ENCODE peak calls at places on chromosomes 13 and 19, in nine cellular contexts. One of them, this sample, is unnamed.

GRCh38 chr13:44063467-44063866 is 183.8 kb downstream of the LACC1 start:
- DNase-seq in psoas muscle: no peak
- DNase-seq in AG04450: no peak
- DNase-seq in gastrocnemius medialis: no peak
- DNase-seq in PC-3: no peak
- DNase-seq in stomach: no peak
- DNase-seq in AG10803: no peak
- DNase-seq in brain microvascular endothelial cell: no peak
- DNase-seq in ovary: no peak
- DNase-seq in this sample: no peak

GRCh38 chr19:47514151-47514868 is 553 bp downstream of the NAPA start:
- DNase-seq in brain microvascular endothelial cell: no peak
- DNase-seq in PC-3: no peak
- DNase-seq in AG10803: no peak
- DNase-seq in gastrocnemius medialis: no peak
- DNase-seq in stomach: peak; percentile 28
- DNase-seq in AG04450: no peak
- DNase-seq in psoas muscle: no peak
- DNase-seq in ovary: no peak
- DNase-seq in this sample: no peak

GRCh38 chr19:34274827-34275625 is 20.7 kb downstream of the GARRE1 start:
- DNase-seq in AG04450: peak; percentile 72
- DNase-seq in AG10803: peak; percentile 98
- DNase-seq in ovary: no peak
- DNase-seq in brain microvascular endothelial cell: peak; percentile 45
- DNase-seq in gastrocnemius medialis: no peak
- DNase-seq in stomach: no peak
- DNase-seq in PC-3: peak; percentile 46
- DNase-seq in psoas muscle: no peak
- DNase-seq in this sample: no peak

GRCh38 chr13:107866666-107867623 is 348.4 kb downstream of the LIG4 start:
- DNase-seq in ovary: peak; percentile 27
- DNase-seq in AG04450: no peak
- DNase-seq in brain microvascular endothelial cell: no peak
- DNase-seq in PC-3: peak; percentile 46
- DNase-seq in AG10803: peak; percentile 30
- DNase-seq in gastrocnemius medialis: no peak
- DNase-seq in psoas muscle: no peak
- DNase-seq in stomach: no peak
- DNase-seq in this sample: no peak

GRCh38 chr13:28116736-28117135 is 16.4 kb upstream of the FLT3 start:
- DNase-seq in ovary: no peak
- DNase-seq in gastrocnemius medialis: no peak
- DNase-seq in psoas muscle: no peak
- DNase-seq in AG10803: no peak
- DNase-seq in brain microvascular endothelial cell: no peak
- DNase-seq in PC-3: no peak
- DNase-seq in stomach: no peak
- DNase-seq in AG04450: no peak
- DNase-seq in this sample: no peak

GRCh38 chr13:84844473-84844872 is 954.7 kb downstream of the SLITRK6 start:
- DNase-seq in AG04450: no peak
- DNase-seq in gastrocnemius medialis: no peak
- DNase-seq in psoas muscle: no peak
- DNase-seq in AG10803: no peak
- DNase-seq in PC-3: peak; percentile 48
- DNase-seq in brain microvascular endothelial cell: no peak
- DNase-seq in stomach: no peak
- DNase-seq in ovary: no peak
- DNase-seq in this sample: no peak

GRCh38 chr13:106917024-106917491 is 349.1 kb upstream of the ARGLU1 start:
- DNase-seq in psoas muscle: peak; percentile 14
- DNase-seq in AG04450: no peak
- DNase-seq in brain microvascular endothelial cell: no peak
- DNase-seq in stomach: no peak
- DNase-seq in ovary: peak; percentile 14
- DNase-seq in gastrocnemius medialis: no peak
- DNase-seq in PC-3: no peak
- DNase-seq in AG10803: peak; percentile 5
- DNase-seq in this sample: no peak

GRCh38 chr13:87331178-87331577 is 340.0 kb upstream of the SLITRK5 start:
- DNase-seq in psoas muscle: no peak
- DNase-seq in gastrocnemius medialis: no peak
- DNase-seq in ovary: no peak
- DNase-seq in brain microvascular endothelial cell: no peak
- DNase-seq in AG04450: no peak
- DNase-seq in PC-3: no peak
- DNase-seq in stomach: no peak
- DNase-seq in AG10803: peak; percentile 0
- DNase-seq in this sample: peak; percentile 89

GRCh38 chr19:17243854-17244617 is 1.7 kb downstream of the NR2F6 start:
- DNase-seq in ovary: peak; percentile 59
- DNase-seq in brain microvascular endothelial cell: no peak
- DNase-seq in AG04450: no peak
- DNase-seq in stomach: peak; percentile 60
- DNase-seq in PC-3: peak; percentile 42
- DNase-seq in psoas muscle: peak; percentile 69
- DNase-seq in AG10803: peak; percentile 45
- DNase-seq in gastrocnemius medialis: no peak
- DNase-seq in this sample: no peak

GRCh38 chr13:22169473-22169872 is 498.6 kb downstream of the FGF9 start:
- DNase-seq in AG04450: no peak
- DNase-seq in brain microvascular endothelial cell: no peak
- DNase-seq in ovary: no peak
- DNase-seq in gastrocnemius medialis: no peak
- DNase-seq in stomach: no peak
- DNase-seq in AG10803: no peak
- DNase-seq in psoas muscle: no peak
- DNase-seq in PC-3: no peak
- DNase-seq in this sample: no peak

GRCh38 chr19:7923295-7924191 is 2.4 kb downstream of the CTXN1 start:
- DNase-seq in ovary: peak; percentile 60
- DNase-seq in psoas muscle: peak; percentile 23
- DNase-seq in PC-3: no peak
- DNase-seq in brain microvascular endothelial cell: no peak
- DNase-seq in gastrocnemius medialis: no peak
- DNase-seq in AG04450: no peak
- DNase-seq in stomach: no peak
- DNase-seq in AG10803: no peak
- DNase-seq in this sample: no peak

GRCh38 chr13:99617474-99618255 is 116.4 kb downstream of the TM9SF2 start:
- DNase-seq in PC-3: peak; percentile 46
- DNase-seq in brain microvascular endothelial cell: peak; percentile 27
- DNase-seq in psoas muscle: peak; percentile 23
- DNase-seq in AG10803: peak; percentile 54
- DNase-seq in stomach: no peak
- DNase-seq in gastrocnemius medialis: no peak
- DNase-seq in ovary: peak; percentile 43
- DNase-seq in AG04450: no peak
- DNase-seq in this sample: no peak

GRCh38 chr19:4140237-4140711 is 13.2 kb upstream of the CREB3L3 start:
- DNase-seq in stomach: no peak
- DNase-seq in brain microvascular endothelial cell: peak; percentile 38
- DNase-seq in ovary: no peak
- DNase-seq in PC-3: peak; percentile 64
- DNase-seq in psoas muscle: no peak
- DNase-seq in AG10803: peak; percentile 69
- DNase-seq in gastrocnemius medialis: no peak
- DNase-seq in AG04450: peak; percentile 44
- DNase-seq in this sample: no peak

GRCh38 chr13:92044351-92044750 is 645.9 kb downstream of the GPC5 start:
- DNase-seq in stomach: no peak
- DNase-seq in AG10803: no peak
- DNase-seq in AG04450: no peak
- DNase-seq in psoas muscle: no peak
- DNase-seq in gastrocnemius medialis: no peak
- DNase-seq in PC-3: no peak
- DNase-seq in ovary: no peak
- DNase-seq in brain microvascular endothelial cell: no peak
- DNase-seq in this sample: no peak

GRCh38 chr19:43782311-43782660 is 1.5 kb upstream of the KCNN4 start:
- DNase-seq in AG10803: no peak
- DNase-seq in AG04450: no peak
- DNase-seq in brain microvascular endothelial cell: no peak
- DNase-seq in psoas muscle: no peak
- DNase-seq in ovary: no peak
- DNase-seq in PC-3: no peak
- DNase-seq in stomach: no peak
- DNase-seq in gastrocnemius medialis: no peak
- DNase-seq in this sample: no peak
- H3K4me3 ChIP-seq in AG10803: no peak overlapping the region
- H3K4me3 ChIP-seq in AG04450: no peak overlapping the region
- H3K4me3 ChIP-seq in brain microvascular endothelial cell: no peak overlapping the region
- H3K4me3 ChIP-seq in psoas muscle: no peak overlapping the region
- H3K4me3 ChIP-seq in ovary: no peak overlapping the region
- H3K4me3 ChIP-seq in PC-3: no peak overlapping the region
- H3K4me3 ChIP-seq in stomach: peak overlapping the region; percentile 16
- H3K4me3 ChIP-seq in gastrocnemius medialis: no peak overlapping the region
- H3K4me3 ChIP-seq in this sample: no peak overlapping the region

DNA sequence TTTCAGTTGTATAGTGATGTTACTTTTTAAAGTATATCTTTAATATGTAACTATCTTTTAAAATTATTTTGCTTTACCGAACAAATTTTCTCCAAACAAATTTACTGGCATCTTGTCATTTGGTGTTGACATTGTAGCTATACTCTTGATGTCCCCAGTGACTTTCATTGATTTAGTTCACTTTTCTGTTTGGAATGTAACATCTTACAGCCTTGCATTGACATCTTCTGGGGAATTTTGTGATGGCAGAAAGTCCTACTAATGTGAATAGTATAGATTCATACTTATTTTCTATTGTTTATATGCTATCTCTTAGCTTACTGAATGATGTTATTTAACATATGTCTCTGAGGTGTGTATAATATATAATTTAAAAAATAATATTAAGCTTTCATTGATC is 800.9 kb upstream of the ATXN8OS start:
- DNase-seq in psoas muscle: no peak
- DNase-seq in stomach: no peak
- DNase-seq in AG10803: no peak
- DNase-seq in PC-3: no peak
- DNase-seq in brain microvascular endothelial cell: no peak
- DNase-seq in ovary: no peak
- DNase-seq in gastrocnemius medialis: no peak
- DNase-seq in AG04450: no peak
- DNase-seq in this sample: no peak
- TF ChIP-seq CTCF in psoas muscle: no peak
- TF ChIP-seq CTCF in stomach: no peak
- TF ChIP-seq CTCF in AG10803: no peak
- TF ChIP-seq CTCF in PC-3: no peak
- TF ChIP-seq CTCF in brain microvascular endothelial cell: no peak
- TF ChIP-seq CTCF in ovary: no peak
- TF ChIP-seq CTCF in gastrocnemius medialis: no peak
- TF ChIP-seq CTCF in AG04450: no peak
- TF ChIP-seq CTCF in this sample: no peak

GRCh38 chr13:19961484-19961883 is 3.0 kb downstream of the ZMYM2 start:
- DNase-seq in ovary: no peak
- DNase-seq in gastrocnemius medialis: no peak
- DNase-seq in stomach: no peak
- DNase-seq in psoas muscle: no peak
- DNase-seq in AG04450: no peak
- DNase-seq in AG10803: no peak
- DNase-seq in PC-3: no peak
- DNase-seq in brain microvascular endothelial cell: no peak
- DNase-seq in this sample: no peak
- H3K4me3 ChIP-seq in ovary: no peak overlapping the region
- H3K4me3 ChIP-seq in gastrocnemius medialis: no peak overlapping the region
- H3K4me3 ChIP-seq in stomach: peak overlapping the region; percentile 81
- H3K4me3 ChIP-seq in psoas muscle: peak overlapping the region; percentile 92
- H3K4me3 ChIP-seq in AG04450: peak overlapping the region; percentile 37
- H3K4me3 ChIP-seq in AG10803: no peak overlapping the region
- H3K4me3 ChIP-seq in PC-3: peak overlapping the region; percentile 81
- H3K4me3 ChIP-seq in brain microvascular endothelial cell: no peak overlapping the region
- H3K4me3 ChIP-seq in this sample: peak overlapping the region; percentile 80

DNA sequence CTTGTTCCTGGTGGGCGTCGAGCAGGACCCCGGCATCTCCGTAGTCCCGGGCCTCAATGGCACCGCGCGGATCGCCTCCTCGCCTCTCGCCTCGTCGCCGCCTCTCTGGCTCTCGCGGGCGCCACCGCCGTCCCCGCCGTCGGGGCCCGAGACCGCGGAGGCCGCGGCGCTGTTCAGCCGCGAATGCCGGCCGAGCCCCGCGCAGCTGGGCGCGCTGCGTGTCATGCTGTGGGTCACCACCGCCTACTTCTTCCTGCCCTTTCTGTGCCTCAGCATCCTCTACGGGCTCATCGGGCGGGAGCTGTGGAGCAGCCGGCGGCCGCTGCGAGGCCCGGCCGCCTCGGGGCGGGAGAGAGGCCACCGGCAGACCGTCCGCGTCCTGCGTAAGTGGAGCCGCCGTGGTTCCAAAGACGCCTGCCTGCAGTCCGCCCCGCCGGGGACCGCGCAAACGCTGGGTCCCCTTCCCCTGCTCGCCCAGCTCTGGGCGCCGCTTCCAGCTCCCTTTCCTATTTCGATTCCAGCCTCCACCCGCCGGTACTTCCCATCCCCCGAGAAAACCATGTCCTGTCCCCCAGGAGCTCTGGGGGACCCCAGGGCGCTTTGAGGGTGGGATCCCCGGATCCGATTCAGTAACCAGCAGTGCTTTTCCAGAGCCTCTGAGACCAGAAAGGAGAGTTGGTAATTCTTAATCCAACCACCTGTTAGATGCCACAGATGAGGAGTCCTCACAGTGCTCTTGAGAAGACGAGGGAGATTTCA is 897 bp downstream of the MLNR start:
- DNase-seq in AG10803: no peak
- DNase-seq in ovary: no peak
- DNase-seq in stomach: no peak
- DNase-seq in brain microvascular endothelial cell: no peak
- DNase-seq in PC-3: no peak
- DNase-seq in gastrocnemius medialis: no peak
- DNase-seq in AG04450: no peak
- DNase-seq in psoas muscle: no peak
- DNase-seq in this sample: no peak
- TF ChIP-seq CTCF in AG10803: no peak
- TF ChIP-seq CTCF in ovary: no peak
- TF ChIP-seq CTCF in stomach: no peak
- TF ChIP-seq CTCF in brain microvascular endothelial cell: no peak
- TF ChIP-seq CTCF in PC-3: no peak
- TF ChIP-seq CTCF in gastrocnemius medialis: no peak
- TF ChIP-seq CTCF in AG04450: no peak
- TF ChIP-seq CTCF in psoas muscle: no peak
- TF ChIP-seq CTCF in this sample: no peak

This sample was measured in epithelial cell of proximal tubule.